ENCODE peak calls at places on chromosomes 11 and 22, in eight cellular contexts. One of them, this sample, is unnamed.

GRCh38 chr11:45161252-45162063 is 15.0 kb downstream of the PRDM11 start:
- DNase-seq in NCI-H1048: no peak
- DNase-seq in IMR-90: no peak
- DNase-seq in RWPE2: no peak
- DNase-seq in type B pancreatic cell: no peak
- DNase-seq in psoas muscle: peak; percentile 62
- DNase-seq in stimulated activated CD4-positive, alpha-beta T cell treated with anti-CD3 and anti-CD28 coated beads, Interleukin-15, amount 100 ng/mL, for 48 hours: no peak
- DNase-seq in AG09319: no peak
- DNase-seq in this sample: no peak

GRCh38 chr11:83773950-83774880 is 488.0 kb upstream of the CCDC90B start:
- DNase-seq in NCI-H1048: no peak
- DNase-seq in IMR-90: peak; percentile 27
- DNase-seq in RWPE2: no peak
- DNase-seq in type B pancreatic cell: no peak
- DNase-seq in psoas muscle: no peak
- DNase-seq in stimulated activated CD4-positive, alpha-beta T cell treated with anti-CD3 and anti-CD28 coated beads, Interleukin-15, amount 100 ng/mL, for 48 hours: no peak
- DNase-seq in AG09319: no peak
- DNase-seq in this sample: no peak

GRCh38 chr11:35702126-35702525 is 39.6 kb downstream of the TRIM44 start:
- DNase-seq in NCI-H1048: no peak
- DNase-seq in IMR-90: no peak
- DNase-seq in RWPE2: no peak
- DNase-seq in type B pancreatic cell: no peak
- DNase-seq in psoas muscle: no peak
- DNase-seq in stimulated activated CD4-positive, alpha-beta T cell treated with anti-CD3 and anti-CD28 coated beads, Interleukin-15, amount 100 ng/mL, for 48 hours: no peak
- DNase-seq in AG09319: no peak
- DNase-seq in this sample: no peak

GRCh38 chr22:40533712-40534378 is 102.7 kb downstream of the MRTFA start:
- DNase-seq in NCI-H1048: no peak
- DNase-seq in IMR-90: peak; percentile 74
- DNase-seq in RWPE2: no peak
- DNase-seq in type B pancreatic cell: no peak
- DNase-seq in psoas muscle: no peak
- DNase-seq in stimulated activated CD4-positive, alpha-beta T cell treated with anti-CD3 and anti-CD28 coated beads, Interleukin-15, amount 100 ng/mL, for 48 hours: no peak
- DNase-seq in AG09319: no peak
- DNase-seq in this sample: no peak

GRCh38 chr11:114738954-114739353 is 60.6 kb downstream of the NXPE2 start:
- DNase-seq in NCI-H1048: no peak
- DNase-seq in IMR-90: peak; percentile 49
- DNase-seq in RWPE2: no peak
- DNase-seq in type B pancreatic cell: no peak
- DNase-seq in psoas muscle: no peak
- DNase-seq in stimulated activated CD4-positive, alpha-beta T cell treated with anti-CD3 and anti-CD28 coated beads, Interleukin-15, amount 100 ng/mL, for 48 hours: peak; percentile 9
- DNase-seq in AG09319: no peak
- DNase-seq in this sample: peak; percentile 1

GRCh38 chr22:46083383-46084350 is 66.7 kb upstream of the PPARA start:
- DNase-seq in NCI-H1048: no peak
- DNase-seq in IMR-90: no peak
- DNase-seq in RWPE2: peak; percentile 64
- DNase-seq in type B pancreatic cell: no peak
- DNase-seq in psoas muscle: peak; percentile 18
- DNase-seq in stimulated activated CD4-positive, alpha-beta T cell treated with anti-CD3 and anti-CD28 coated beads, Interleukin-15, amount 100 ng/mL, for 48 hours: no peak
- DNase-seq in AG09319: no peak
- DNase-seq in this sample: no peak

GRCh38 chr11:100691886-100692285 is 4.8 kb downstream of the ARHGAP42 start:
- DNase-seq in NCI-H1048: no peak
- DNase-seq in IMR-90: no peak
- DNase-seq in RWPE2: no peak
- DNase-seq in type B pancreatic cell: no peak
- DNase-seq in psoas muscle: no peak
- DNase-seq in stimulated activated CD4-positive, alpha-beta T cell treated with anti-CD3 and anti-CD28 coated beads, Interleukin-15, amount 100 ng/mL, for 48 hours: no peak
- DNase-seq in AG09319: no peak
- DNase-seq in this sample: no peak

GRCh38 chr22:46111645-46112306 is 38.5 kb upstream of the PPARA start:
- DNase-seq in NCI-H1048: no peak
- DNase-seq in IMR-90: no peak
- DNase-seq in RWPE2: no peak
- DNase-seq in type B pancreatic cell: no peak
- DNase-seq in psoas muscle: no peak
- DNase-seq in stimulated activated CD4-positive, alpha-beta T cell treated with anti-CD3 and anti-CD28 coated beads, Interleukin-15, amount 100 ng/mL, for 48 hours: no peak
- DNase-seq in AG09319: no peak
- DNase-seq in this sample: no peak

GRCh38 chr22:45518580-45518991 is 15.9 kb downstream of the FBLN1 start:
- DNase-seq in NCI-H1048: no peak
- DNase-seq in IMR-90: no peak
- DNase-seq in RWPE2: no peak
- DNase-seq in type B pancreatic cell: no peak
- DNase-seq in psoas muscle: no peak
- DNase-seq in stimulated activated CD4-positive, alpha-beta T cell treated with anti-CD3 and anti-CD28 coated beads, Interleukin-15, amount 100 ng/mL, for 48 hours: no peak
- DNase-seq in AG09319: no peak
- DNase-seq in this sample: no peak

GRCh38 chr11:77590194-77590591 is 440 bp downstream of the AQP11 start:
- DNase-seq in NCI-H1048: no peak
- DNase-seq in IMR-90: peak; percentile 46
- DNase-seq in RWPE2: no peak
- DNase-seq in type B pancreatic cell: no peak
- DNase-seq in psoas muscle: no peak
- DNase-seq in stimulated activated CD4-positive, alpha-beta T cell treated with anti-CD3 and anti-CD28 coated beads, Interleukin-15, amount 100 ng/mL, for 48 hours: no peak
- DNase-seq in AG09319: no peak
- DNase-seq in this sample: no peak

GRCh38 chr11:81744336-81745116 is 989.1 kb downstream of the FAM181B start:
- DNase-seq in NCI-H1048: no peak
- DNase-seq in IMR-90: no peak
- DNase-seq in RWPE2: no peak
- DNase-seq in type B pancreatic cell: no peak
- DNase-seq in psoas muscle: no peak
- DNase-seq in stimulated activated CD4-positive, alpha-beta T cell treated with anti-CD3 and anti-CD28 coated beads, Interleukin-15, amount 100 ng/mL, for 48 hours: no peak
- DNase-seq in AG09319: no peak
- DNase-seq in this sample: no peak

GRCh38 chr11:86588566-86589090 is 83.8 kb downstream of the ME3 start:
- DNase-seq in NCI-H1048: no peak
- DNase-seq in IMR-90: no peak
- DNase-seq in RWPE2: no peak
- DNase-seq in type B pancreatic cell: no peak
- DNase-seq in psoas muscle: no peak
- DNase-seq in stimulated activated CD4-positive, alpha-beta T cell treated with anti-CD3 and anti-CD28 coated beads, Interleukin-15, amount 100 ng/mL, for 48 hours: no peak
- DNase-seq in AG09319: no peak
- DNase-seq in this sample: no peak

GRCh38 chr11:58958500-58958899 is 19.2 kb downstream of the GLYATL1 start:
- DNase-seq in NCI-H1048: no peak
- DNase-seq in IMR-90: no peak
- DNase-seq in RWPE2: no peak
- DNase-seq in type B pancreatic cell: no peak
- DNase-seq in psoas muscle: no peak
- DNase-seq in stimulated activated CD4-positive, alpha-beta T cell treated with anti-CD3 and anti-CD28 coated beads, Interleukin-15, amount 100 ng/mL, for 48 hours: peak; percentile 14
- DNase-seq in AG09319: no peak
- DNase-seq in this sample: no peak

GRCh38 chr11:15911377-15912044 is 444.8 kb downstream of the SOX6 start:
- DNase-seq in NCI-H1048: no peak
- DNase-seq in IMR-90: peak; percentile 74
- DNase-seq in RWPE2: no peak
- DNase-seq in type B pancreatic cell: no peak
- DNase-seq in psoas muscle: peak; percentile 65
- DNase-seq in stimulated activated CD4-positive, alpha-beta T cell treated with anti-CD3 and anti-CD28 coated beads, Interleukin-15, amount 100 ng/mL, for 48 hours: no peak
- DNase-seq in AG09319: no peak
- DNase-seq in this sample: no peak

GRCh38 chr11:82315093-82315492 is 418.6 kb downstream of the FAM181B start:
- DNase-seq in NCI-H1048: no peak
- DNase-seq in IMR-90: no peak
- DNase-seq in RWPE2: no peak
- DNase-seq in type B pancreatic cell: no peak
- DNase-seq in psoas muscle: no peak
- DNase-seq in stimulated activated CD4-positive, alpha-beta T cell treated with anti-CD3 and anti-CD28 coated beads, Interleukin-15, amount 100 ng/mL, for 48 hours: no peak
- DNase-seq in AG09319: no peak
- DNase-seq in this sample: no peak

GRCh38 chr11:619625-620050 is 3.9 kb upstream of the IRF7 start:
- DNase-seq in NCI-H1048: no peak
- DNase-seq in IMR-90: no peak
- DNase-seq in RWPE2: no peak
- DNase-seq in type B pancreatic cell: no peak
- DNase-seq in psoas muscle: no peak
- DNase-seq in stimulated activated CD4-positive, alpha-beta T cell treated with anti-CD3 and anti-CD28 coated beads, Interleukin-15, amount 100 ng/mL, for 48 hours: no peak
- DNase-seq in AG09319: no peak
- DNase-seq in this sample: no peak

GRCh38 chr11:75326439-75326810 is 25.0 kb downstream of the ARRB1 start:
- DNase-seq in NCI-H1048: no peak
- DNase-seq in IMR-90: no peak
- DNase-seq in RWPE2: no peak
- DNase-seq in type B pancreatic cell: no peak
- DNase-seq in psoas muscle: no peak
- DNase-seq in stimulated activated CD4-positive, alpha-beta T cell treated with anti-CD3 and anti-CD28 coated beads, Interleukin-15, amount 100 ng/mL, for 48 hours: no peak
- DNase-seq in AG09319: no peak
- DNase-seq in this sample: no peak

GRCh38 chr22:40560551-40560950 is 76.0 kb downstream of the MRTFA start:
- DNase-seq in NCI-H1048: no peak
- DNase-seq in IMR-90: peak; percentile 65
- DNase-seq in RWPE2: no peak
- DNase-seq in type B pancreatic cell: no peak
- DNase-seq in psoas muscle: no peak
- DNase-seq in stimulated activated CD4-positive, alpha-beta T cell treated with anti-CD3 and anti-CD28 coated beads, Interleukin-15, amount 100 ng/mL, for 48 hours: no peak
- DNase-seq in AG09319: no peak
- DNase-seq in this sample: no peak

GRCh38 chr11:134741453-134742227 is 329.6 kb upstream of the B3GAT1 start:
- DNase-seq in NCI-H1048: no peak
- DNase-seq in IMR-90: peak; percentile 53
- DNase-seq in RWPE2: peak; percentile 4
- DNase-seq in type B pancreatic cell: no peak
- DNase-seq in psoas muscle: no peak
- DNase-seq in stimulated activated CD4-positive, alpha-beta T cell treated with anti-CD3 and anti-CD28 coated beads, Interleukin-15, amount 100 ng/mL, for 48 hours: no peak
- DNase-seq in AG09319: no peak
- DNase-seq in this sample: no peak

GRCh38 chr11:128251140-128251539 is 336.2 kb downstream of the ETS1 start:
- DNase-seq in NCI-H1048: no peak
- DNase-seq in IMR-90: peak; percentile 77
- DNase-seq in RWPE2: no peak
- DNase-seq in type B pancreatic cell: no peak
- DNase-seq in psoas muscle: no peak
- DNase-seq in stimulated activated CD4-positive, alpha-beta T cell treated with anti-CD3 and anti-CD28 coated beads, Interleukin-15, amount 100 ng/mL, for 48 hours: no peak
- DNase-seq in AG09319: no peak
- DNase-seq in this sample: no peak

GRCh38 chr11:83990160-83990733 is 704.1 kb upstream of the CCDC90B start:
- DNase-seq in NCI-H1048: no peak
- DNase-seq in IMR-90: no peak
- DNase-seq in RWPE2: no peak
- DNase-seq in type B pancreatic cell: no peak
- DNase-seq in psoas muscle: peak; percentile 14
- DNase-seq in stimulated activated CD4-positive, alpha-beta T cell treated with anti-CD3 and anti-CD28 coated beads, Interleukin-15, amount 100 ng/mL, for 48 hours: no peak
- DNase-seq in AG09319: no peak
- DNase-seq in this sample: no peak

GRCh38 chr11:67119577-67120391 is 721 bp downstream of the KDM2A start:
- DNase-seq in NCI-H1048: no peak
- DNase-seq in IMR-90: no peak
- DNase-seq in RWPE2: no peak
- DNase-seq in type B pancreatic cell: no peak
- DNase-seq in psoas muscle: peak; percentile 43
- DNase-seq in stimulated activated CD4-positive, alpha-beta T cell treated with anti-CD3 and anti-CD28 coated beads, Interleukin-15, amount 100 ng/mL, for 48 hours: no peak
- DNase-seq in AG09319: no peak
- DNase-seq in this sample: no peak

GRCh38 chr11:111623527-111624030 is 21.3 kb downstream of the SIK2 start:
- DNase-seq in NCI-H1048: no peak
- DNase-seq in IMR-90: no peak
- DNase-seq in RWPE2: no peak
- DNase-seq in type B pancreatic cell: no peak
- DNase-seq in psoas muscle: no peak
- DNase-seq in stimulated activated CD4-positive, alpha-beta T cell treated with anti-CD3 and anti-CD28 coated beads, Interleukin-15, amount 100 ng/mL, for 48 hours: no peak
- DNase-seq in AG09319: no peak
- DNase-seq in this sample: no peak

GRCh38 chr11:2803186-2804057 is 82.2 kb downstream of the CDKN1C start:
- DNase-seq in NCI-H1048: no peak
- DNase-seq in IMR-90: no peak
- DNase-seq in RWPE2: peak; percentile 45
- DNase-seq in type B pancreatic cell: peak; percentile 49
- DNase-seq in psoas muscle: peak; percentile 9
- DNase-seq in stimulated activated CD4-positive, alpha-beta T cell treated with anti-CD3 and anti-CD28 coated beads, Interleukin-15, amount 100 ng/mL, for 48 hours: no peak
- DNase-seq in AG09319: no peak
- DNase-seq in this sample: no peak

GRCh38 chr22:35984183-35984710 is 44.4 kb downstream of the RBFOX2 start:
- DNase-seq in NCI-H1048: no peak
- DNase-seq in IMR-90: no peak
- DNase-seq in RWPE2: no peak
- DNase-seq in type B pancreatic cell: no peak
- DNase-seq in psoas muscle: no peak
- DNase-seq in stimulated activated CD4-positive, alpha-beta T cell treated with anti-CD3 and anti-CD28 coated beads, Interleukin-15, amount 100 ng/mL, for 48 hours: no peak
- DNase-seq in AG09319: no peak
- DNase-seq in this sample: no peak

GRCh38 chr11:47899801-47900200 is 51.7 kb upstream of the NUP160 start:
- DNase-seq in NCI-H1048: no peak
- DNase-seq in IMR-90: no peak
- DNase-seq in RWPE2: no peak
- DNase-seq in type B pancreatic cell: no peak
- DNase-seq in psoas muscle: no peak
- DNase-seq in stimulated activated CD4-positive, alpha-beta T cell treated with anti-CD3 and anti-CD28 coated beads, Interleukin-15, amount 100 ng/mL, for 48 hours: no peak
- DNase-seq in AG09319: no peak
- DNase-seq in this sample: no peak

GRCh38 chr22:23163665-23164064 is 16.6 kb upstream of the BCR start:
- DNase-seq in NCI-H1048: no peak
- DNase-seq in IMR-90: no peak
- DNase-seq in RWPE2: no peak
- DNase-seq in type B pancreatic cell: no peak
- DNase-seq in psoas muscle: peak; percentile 37
- DNase-seq in stimulated activated CD4-positive, alpha-beta T cell treated with anti-CD3 and anti-CD28 coated beads, Interleukin-15, amount 100 ng/mL, for 48 hours: no peak
- DNase-seq in AG09319: peak; percentile 57
- DNase-seq in this sample: no peak

GRCh38 chr22:25930710-25931353 is 188.8 kb downstream of the MYO18B start:
- DNase-seq in NCI-H1048: no peak
- DNase-seq in IMR-90: no peak
- DNase-seq in RWPE2: no peak
- DNase-seq in type B pancreatic cell: no peak
- DNase-seq in psoas muscle: no peak
- DNase-seq in stimulated activated CD4-positive, alpha-beta T cell treated with anti-CD3 and anti-CD28 coated beads, Interleukin-15, amount 100 ng/mL, for 48 hours: no peak
- DNase-seq in AG09319: no peak
- DNase-seq in this sample: no peak

GRCh38 chr11:66727282-66727882 is 1.6 kb downstream of the SPTBN2 start:
- DNase-seq in NCI-H1048: no peak
- DNase-seq in IMR-90: peak; percentile 11
- DNase-seq in RWPE2: peak; percentile 50
- DNase-seq in type B pancreatic cell: no peak
- DNase-seq in psoas muscle: peak; percentile 39
- DNase-seq in stimulated activated CD4-positive, alpha-beta T cell treated with anti-CD3 and anti-CD28 coated beads, Interleukin-15, amount 100 ng/mL, for 48 hours: no peak
- DNase-seq in AG09319: no peak
- DNase-seq in this sample: no peak

GRCh38 chr22:45317551-45318167 is 7.9 kb downstream of the FAM118A start:
- DNase-seq in NCI-H1048: no peak
- DNase-seq in IMR-90: peak; percentile 37
- DNase-seq in RWPE2: no peak
- DNase-seq in type B pancreatic cell: no peak
- DNase-seq in psoas muscle: peak; percentile 60
- DNase-seq in stimulated activated CD4-positive, alpha-beta T cell treated with anti-CD3 and anti-CD28 coated beads, Interleukin-15, amount 100 ng/mL, for 48 hours: no peak
- DNase-seq in AG09319: peak; percentile 25
- DNase-seq in this sample: no peak

GRCh38 chr11:35662061-35662648 is 420 bp upstream of the TRIM44 start:
- DNase-seq in NCI-H1048: no peak
- DNase-seq in IMR-90: no peak
- DNase-seq in RWPE2: no peak
- DNase-seq in type B pancreatic cell: no peak
- DNase-seq in psoas muscle: no peak
- DNase-seq in stimulated activated CD4-positive, alpha-beta T cell treated with anti-CD3 and anti-CD28 coated beads, Interleukin-15, amount 100 ng/mL, for 48 hours: no peak
- DNase-seq in AG09319: no peak
- DNase-seq in this sample: no peak

GRCh38 chr11:96338910-96339703 is 3.9 kb downstream of the MAML2 start:
- DNase-seq in NCI-H1048: no peak
- DNase-seq in IMR-90: peak; percentile 84
- DNase-seq in RWPE2: no peak
- DNase-seq in type B pancreatic cell: no peak
- DNase-seq in psoas muscle: peak; percentile 18
- DNase-seq in stimulated activated CD4-positive, alpha-beta T cell treated with anti-CD3 and anti-CD28 coated beads, Interleukin-15, amount 100 ng/mL, for 48 hours: no peak
- DNase-seq in AG09319: no peak
- DNase-seq in this sample: no peak

GRCh38 chr11:76792505-76793264 is 9.5 kb downstream of the TSKU start:
- DNase-seq in NCI-H1048: no peak
- DNase-seq in IMR-90: no peak
- DNase-seq in RWPE2: peak; percentile 46
- DNase-seq in type B pancreatic cell: no peak
- DNase-seq in psoas muscle: no peak
- DNase-seq in stimulated activated CD4-positive, alpha-beta T cell treated with anti-CD3 and anti-CD28 coated beads, Interleukin-15, amount 100 ng/mL, for 48 hours: no peak
- DNase-seq in AG09319: no peak
- DNase-seq in this sample: no peak

GRCh38 chr11:66248903-66249302 is 19.5 kb upstream of the RAB1B start:
- DNase-seq in NCI-H1048: no peak
- DNase-seq in IMR-90: no peak
- DNase-seq in RWPE2: no peak
- DNase-seq in type B pancreatic cell: no peak
- DNase-seq in psoas muscle: no peak
- DNase-seq in stimulated activated CD4-positive, alpha-beta T cell treated with anti-CD3 and anti-CD28 coated beads, Interleukin-15, amount 100 ng/mL, for 48 hours: no peak
- DNase-seq in AG09319: no peak
- DNase-seq in this sample: no peak